ENCODE peak calls at places on chromosome 18, in ten cellular contexts. B is psoas muscle; Q is colonic mucosa; N is keratinocyte; L is left ventricle myocardium inferior; U is upper lobe of right lung; H is esophagus squamous epithelium; R is cardiac muscle cell; M is effector memory CD4-positive, alpha-beta T cell; Y is neuronal stem cell. J is an unnamed sample. For H3K4me1 and H3K36me3, the result is how much of the 10 kb centered on the place peaks cover.

GRCh38 chr18:79405019-79405780 is 9.5 kb downstream of the NFATC1 start:
- DNase-seq in Y (no peak), H (no peak), Q (no peak), R (no peak), N (no peak), L (peak), M (peak), B (no peak), U (peak), J (no peak)

GRCh38 chr18:48817021-48817461 is 133.7 kb downstream of the SMAD7 start:
- DNase-seq in M (no peak), N (no peak), Y (no peak), Q (no peak), L (no peak), U (peak), R (no peak), B (no peak), H (no peak), J (no peak)

GRCh38 chr18:48827321-48828200 is 123.2 kb downstream of the SMAD7 start:
- DNase-seq in U (peak), M (no peak), L (no peak), B (no peak), Y (peak), N (no peak), Q (no peak), H (no peak), R (peak), J (no peak)

GRCh38 chr18:63342206-63342605 is 22.6 kb upstream of the BCL2 start:
- DNase-seq in N (no peak), L (no peak), B (no peak), M (no peak), H (no peak), R (peak), U (no peak), Q (no peak), Y (no peak), J (no peak)

GRCh38 chr18:5294113-5294617 is 1.4 kb downstream of the ZBTB14 start:
- DNase-seq in L (peak), Q (peak), N (no peak), U (peak), B (no peak), H (peak), R (peak), Y (no peak), M (no peak), J (peak)

GRCh38 chr18:39958876-39959275 is 1996.2 kb upstream of the PIK3C3 start:
- DNase-seq in L (no peak), B (no peak), N (no peak), Q (no peak), H (no peak), Y (no peak), R (no peak), M (no peak), U (no peak), J (no peak)

GRCh38 chr18:75113455-75113854 is 95.5 kb downstream of the PTGR3 start:
- DNase-seq in L (no peak), N (no peak), R (no peak), M (no peak), Q (no peak), H (no peak), U (no peak), Y (no peak), B (no peak), J (no peak)

GRCh38 chr18:75478996-75479870 is 51.7 kb upstream of the SMIM21 start:
- DNase-seq in L (no peak), N (peak), H (no peak), B (no peak), Q (no peak), Y (peak), U (no peak), M (no peak), R (peak), J (peak)

GRCh38 chr18:26440644-26441043 is 107.7 kb downstream of the KCTD1 start:
- DNase-seq in R (peak), Y (no peak), M (no peak), H (no peak), L (no peak), U (no peak), B (no peak), N (no peak), Q (no peak), J (no peak)

GRCh38 chr18:58865714-58866113 is 1.0 kb downstream of the ZNF532 start:
- DNase-seq in Y (no peak), R (no peak), B (no peak), H (no peak), L (no peak), M (no peak), U (no peak), Q (no peak), N (no peak), J (no peak)

GRCh38 chr18:63225434-63225833 is 94.1 kb downstream of the BCL2 start:
- DNase-seq in N (no peak), L (no peak), M (no peak), U (no peak), Y (no peak), R (no peak), H (no peak), Q (peak), B (no peak), J (no peak)

GRCh38 chr18:28112056-28112470 is 64.9 kb downstream of the CDH2 start:
- DNase-seq in R (peak), H (no peak), L (no peak), U (no peak), B (no peak), M (no peak), Q (no peak), N (no peak), Y (no peak), J (no peak)

GRCh38 chr18:51107594-51108305 is 77.7 kb downstream of the SMAD4 start:
- DNase-seq in N (no peak), H (no peak), B (no peak), L (no peak), U (no peak), Q (no peak), R (no peak), Y (no peak), M (no peak), J (peak)

GRCh38 chr18:62919109-62919838 is 203.9 kb downstream of the PHLPP1 start:
- DNase-seq in R (no peak), H (no peak), Y (no peak), L (no peak), U (no peak), B (no peak), Q (no peak), N (no peak), M (no peak), J (no peak)

GRCh38 chr18:73168171-73168570 is 300.4 kb upstream of the NETO1 start:
- DNase-seq in Q (no peak), U (no peak), N (no peak), R (no peak), H (no peak), Y (no peak), B (no peak), M (no peak), L (no peak), J (no peak)

GRCh38 chr18:62420151-62420512 is 95.0 kb downstream of the TNFRSF11A start:
- DNase-seq in N (no peak), L (no peak), Q (peak), H (no peak), R (peak), M (no peak), U (no peak), Y (no peak), B (no peak), J (peak)

GRCh38 chr18:26089247-26090129 is 925 bp downstream of the SS18 start:
- DNase-seq in U (no peak), H (no peak), L (no peak), Q (peak), M (no peak), Y (peak), B (no peak), N (no peak), R (peak), J (peak)

GRCh38 chr18:48884306-48885235 is 66.2 kb downstream of the SMAD7 start:
- DNase-seq in B (no peak), M (no peak), Y (no peak), U (peak), R (no peak), L (no peak), Q (no peak), N (no peak), H (no peak), J (no peak)

GRCh38 chr18:51149605-51150429 is 47.7 kb downstream of the MEX3C start:
- DNase-seq in H (no peak), Y (no peak), L (no peak), Q (no peak), M (no peak), N (no peak), R (peak), U (no peak), B (no peak), J (peak)

GRCh38 chr18:61666876-61667590 is 225.8 kb downstream of the RNF152 start:
- DNase-seq in H (no peak), M (no peak), B (no peak), N (no peak), R (no peak), Y (no peak), U (no peak), Q (no peak), L (no peak), J (no peak)

GRCh38 chr18:58669731-58670379 is 1.4 kb upstream of the MALT1 start:
- DNase-seq in R (no peak), N (peak), M (no peak), U (no peak), L (no peak), B (no peak), Y (no peak), Q (peak), H (no peak), J (no peak)

GRCh38 chr18:48545690-48546365 is 7.0 kb downstream of the CTIF start:
- DNase-seq in H (no peak), B (peak), M (no peak), L (peak), Q (no peak), N (no peak), R (peak), Y (peak), U (peak), J (no peak)

GRCh38 chr18:29041976-29042375 is 865.0 kb upstream of the CDH2 start:
- DNase-seq in N (no peak), U (no peak), B (no peak), M (no peak), L (no peak), R (no peak), H (no peak), Q (no peak), Y (no peak), J (no peak)

DNA sequence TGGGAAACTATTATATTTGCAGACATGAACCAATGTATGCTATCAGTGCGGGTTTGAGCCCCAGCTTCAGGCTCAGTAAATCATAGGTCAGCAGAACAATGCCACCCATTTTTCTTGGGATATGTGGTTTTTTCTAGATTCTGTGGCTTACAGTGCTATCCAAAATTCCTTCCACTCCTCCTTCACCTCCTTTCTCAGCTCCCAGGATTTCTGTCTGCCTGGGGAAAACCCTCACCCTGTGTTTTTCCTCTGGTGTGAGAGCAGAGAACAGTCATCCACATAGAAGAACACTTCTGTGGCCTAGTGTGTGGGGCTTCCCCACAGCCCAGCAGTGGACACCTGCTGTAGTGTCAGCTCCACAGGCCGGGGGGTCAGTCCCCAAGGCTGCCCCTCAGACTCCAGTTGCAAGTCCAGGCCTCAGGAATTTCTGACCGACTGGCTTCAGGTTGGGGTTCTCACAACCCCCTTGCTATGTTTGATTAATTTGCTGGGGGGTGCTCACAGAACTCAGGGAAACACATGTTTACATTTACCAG is 238.2 kb downstream of the LDLRAD4 start:
- DNase-seq in U (no peak), B (no peak), Q (no peak), Y (no peak), L (no peak), N (no peak), M (no peak), R (no peak), H (no peak), J (no peak)
- H3K4me1 ChIP-seq in U (under half), B (under half), Q (under half), Y (under half), L (under half), N (under half), M (under half), R (under half), H (under half), J (under half)

GRCh38 chr18:76914314-76914713 is 92.0 kb downstream of the ZNF236 start:
- DNase-seq in N (no peak), L (no peak), U (no peak), H (no peak), R (no peak), Q (no peak), Y (no peak), M (no peak), B (no peak), J (no peak)
- H3K36me3 ChIP-seq in N (under half), L (half or more), U (half or more), H (half or more), R (under half), Q (under half), Y (half or more), M (half or more), B (under half), J (under half)

GRCh38 chr18:35852786-35853185 is 119.7 kb upstream of the RMP24 start:
- DNase-seq in M (no peak), H (no peak), N (no peak), L (no peak), U (no peak), Q (no peak), R (no peak), Y (no peak), B (no peak), J (no peak)
- H3K27ac ChIP-seq in M (no peak), H (no peak), N (no peak), L (no peak), U (no peak), Q (no peak), R (no peak), Y (no peak), B (no peak), J (no peak)

DNA sequence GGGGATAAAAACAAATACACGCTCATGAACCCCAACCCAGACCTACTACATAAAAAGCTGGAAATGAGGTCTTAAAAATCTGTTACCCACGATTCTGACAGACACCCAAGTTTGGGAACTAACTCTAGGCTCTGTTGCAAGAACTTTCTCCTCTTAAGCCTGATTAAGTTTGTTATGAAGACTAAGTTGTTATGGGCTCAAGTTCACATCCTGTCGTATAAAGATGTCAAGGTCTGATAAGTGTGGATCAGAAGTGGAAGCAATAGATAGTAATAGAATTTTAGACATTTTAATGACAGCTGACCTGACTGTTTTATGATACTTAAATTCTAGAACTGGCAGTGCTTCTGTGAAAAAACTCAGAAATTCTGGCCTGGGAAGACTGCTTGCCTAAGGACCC is 43.2 kb downstream of the LPIN2 start:
- DNase-seq in H (no peak), L (no peak), B (no peak), U (no peak), Y (no peak), M (no peak), Q (no peak), N (no peak), R (no peak), J (no peak)
- H3K4me1 ChIP-seq in H (under half), L (half or more), B (under half), U (half or more), Y (under half), M (half or more), Q (under half), N (under half), R (under half), J (under half)

GRCh38 chr18:45940724-45941123 is 26.4 kb downstream of the EPG5 start:
- DNase-seq in M (no peak), N (no peak), L (no peak), H (no peak), Y (no peak), Q (no peak), R (no peak), B (no peak), U (no peak), J (no peak)
- H3K36me3 ChIP-seq in M (half or more), N (under half), L (half or more), H (half or more), Y (half or more), Q (under half), R (under half), B (under half), U (half or more), J (under half)

GRCh38 chr18:23356915-23357421 is 96.1 kb upstream of the RIOK3 start:
- DNase-seq in L (no peak), Y (no peak), R (peak), Q (no peak), B (no peak), N (no peak), H (no peak), M (no peak), U (no peak), J (peak)
- H3K27ac ChIP-seq in L (peak), Y (no peak), R (no peak), Q (no peak), B (peak), N (no peak), H (no peak), M (no peak), U (peak), J (no peak)

J was measured in small intestine.